ENCODE peak calls at places on chromosomes 16 and 17, in four cellular contexts. H is esophagus squamous epithelium, C is IMR-90, U is A549. X is an unnamed sample. For H3K4me1, the result is how much of the 10 kb centered on the place peaks cover.

GRCh38 chr16:81664153-81664552 is 114.9 kb upstream of the PLCG2 start:
- DNase-seq in U (no peak), C (no peak), H (no peak), X (no peak)

GRCh38 chr17:62857526-62857925 is 49.4 kb upstream of the MARCHF10 start:
- DNase-seq in U (no peak), C (no peak), H (no peak), X (no peak)

GRCh38 chr17:16281351-16281750 is 64.3 kb downstream of the PIGL start:
- DNase-seq in C (peak), U (no peak), H (no peak), X (no peak)

GRCh38 chr16:1375298-1375640 is 23.5 kb downstream of the GNPTG start:
- DNase-seq in C (no peak), H (no peak), U (no peak), X (no peak)

GRCh38 chr17:65360961-65361552 is 200.4 kb downstream of the AXIN2 start:
- DNase-seq in U (no peak), H (no peak), C (no peak), X (no peak)

GRCh38 chr17:58052951-58053715 is 30.1 kb upstream of the DYNLL2 start:
- DNase-seq in H (no peak), U (no peak), C (no peak), X (no peak)

GRCh38 chr17:8188408-8188839 is 1.6 kb downstream of the BORCS6 start:
- DNase-seq in H (no peak), C (no peak), U (no peak), X (no peak)

GRCh38 chr16:79008869-79009179 is 591.7 kb downstream of the MAF start:
- DNase-seq in C (no peak), H (no peak), U (no peak), X (no peak)

GRCh38 chr17:74444406-74444805 is 12.5 kb downstream of the GPRC5C start:
- DNase-seq in U (no peak), C (no peak), H (no peak), X (peak)

GRCh38 chr17:71866095-71866494 is 254.7 kb upstream of the SOX9 start:
- DNase-seq in U (no peak), C (no peak), H (no peak), X (no peak)

GRCh38 chr17:40072481-40073346 is 9.9 kb downstream of the THRA start:
- DNase-seq in C (no peak), U (no peak), H (no peak), X (no peak)

GRCh38 chr17:73091770-73092517 is 544 bp downstream of the SLC39A11 start:
- DNase-seq in U (peak), C (peak), H (no peak), X (no peak)

GRCh38 chr17:73093286-73093685 is 798 bp upstream of the SLC39A11 start:
- DNase-seq in C (no peak), U (no peak), H (no peak), X (no peak)

GRCh38 chr17:73091410-73091769 is 1.1 kb downstream of the SLC39A11 start:
- DNase-seq in C (no peak), U (no peak), H (no peak), X (no peak)

GRCh38 chr17:73090396-73091202 is 1.9 kb downstream of the SLC39A11 start:
- DNase-seq in U (no peak), H (no peak), C (no peak), X (no peak)

DNA sequence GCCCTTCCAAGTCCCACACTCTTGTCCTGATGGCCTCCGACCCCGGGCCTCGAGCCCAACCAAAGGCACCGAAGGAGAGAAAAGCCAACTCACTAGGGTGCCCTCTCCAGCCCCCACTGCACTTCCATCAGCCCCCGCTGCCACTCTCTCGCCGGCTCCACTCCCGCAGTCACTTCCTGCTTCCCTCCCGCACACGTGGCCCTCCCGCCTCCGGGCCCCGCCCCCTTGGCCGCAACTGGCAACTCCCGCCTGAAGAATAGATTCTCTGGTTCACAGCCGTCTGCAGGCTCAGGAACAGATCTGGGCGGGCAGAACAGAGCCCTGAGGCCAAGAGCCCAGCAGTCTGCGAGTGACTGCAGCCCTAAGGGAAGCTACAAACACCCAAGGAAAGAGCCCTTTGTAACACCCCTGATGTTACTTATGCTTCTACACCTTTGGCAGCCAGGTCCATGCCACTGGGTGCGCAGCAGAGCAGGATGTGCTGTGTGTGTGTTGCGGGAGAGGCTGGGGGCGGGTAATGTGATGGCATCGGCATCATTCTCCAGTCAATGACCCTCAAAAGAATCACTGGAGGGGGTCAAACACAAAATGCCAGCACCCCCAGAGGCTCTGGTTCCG is at the start of gene SLC39A11:
- DNase-seq in U (peak), C (peak), H (peak), X (peak)
- TF ChIP-seq POLR2A in U (peak), C (peak), H (peak), X (no peak)

GRCh38 chr16:14304891-14305459 is 233.9 kb downstream of the MRTFB start:
- DNase-seq in C (no peak), H (no peak), U (no peak), X (no peak)
- H3K4me3 ChIP-seq in C (no peak), H (no peak), U (peak), X (no peak)

GRCh38 chr16:87833548-87833947 is 35.8 kb downstream of the SLC7A5 start:
- DNase-seq in C (no peak), H (no peak), U (no peak), X (no peak)

GRCh38 chr16:87831421-87832136 is 37.7 kb downstream of the SLC7A5 start:
- DNase-seq in U (no peak), C (no peak), H (no peak), X (no peak)

GRCh38 chr16:87832759-87833502 is 36.4 kb downstream of the SLC7A5 start:
- DNase-seq in U (no peak), C (no peak), H (no peak), X (no peak)

GRCh38 chr16:87830673-87831420 is 38.5 kb downstream of the SLC7A5 start:
- DNase-seq in H (no peak), C (no peak), U (no peak), X (no peak)

DNA sequence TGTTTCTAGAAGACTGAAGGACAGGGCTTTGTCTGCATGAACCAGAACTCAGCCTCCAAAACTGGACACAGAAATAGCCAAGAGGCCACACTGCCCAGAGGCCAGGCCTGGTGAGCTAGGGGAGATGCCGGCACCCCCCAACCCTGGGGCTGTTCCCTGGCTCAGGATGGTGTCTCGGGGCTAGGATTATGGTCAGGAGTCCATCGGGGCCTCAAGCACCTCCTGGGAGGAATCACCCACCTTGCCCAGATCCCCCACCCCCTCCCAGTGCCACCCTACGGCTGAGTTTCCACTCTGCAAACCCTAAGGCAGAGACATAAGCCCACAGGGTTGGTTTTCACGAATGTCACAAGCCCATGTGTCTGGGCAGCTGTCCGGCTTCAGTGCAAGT is 37.2 kb downstream of the SLC7A5 start:
- DNase-seq in U (no peak), H (no peak), C (no peak), X (no peak)
- H3K4me1 ChIP-seq in U (half or more), H (half or more), C (under half), X (under half)

GRCh38 chr17:54839022-54839806 is 61.4 kb upstream of the TOM1L1 start:
- DNase-seq in U (no peak), H (no peak), C (no peak), X (no peak)
- TF ChIP-seq POLR2A in U (no peak), H (no peak), C (no peak), X (no peak)

GRCh38 chr17:67260051-67260987 is 15.3 kb upstream of the HELZ start:
- DNase-seq in C (peak), U (no peak), H (no peak), X (no peak)
- H3K4me3 ChIP-seq in C (no peak), U (no peak), H (no peak), X (peak)

X was measured in tibial nerve.